ENCODE peak calls at places on chromosomes 6 and 20, in four cellular contexts. B, I, L and M are unnamed samples.

GRCh38 chr6:37111156-37111461 is 58.8 kb upstream of the PIM1 start:
- DNase-seq in B (no peak), I (no peak), L (no peak), M (no peak)

GRCh38 chr20:652611-653109 is 340 bp downstream of the SRXN1 start:
- DNase-seq in B (peak), I (no peak), L (no peak), M (no peak)

GRCh38 chr6:91822581-91822980 is 1235.7 kb upstream of the MAP3K7 start:
- DNase-seq in B (no peak), I (no peak), L (no peak), M (no peak)

GRCh38 chr20:57070296-57070695 is 196.1 kb downstream of the BMP7 start:
- DNase-seq in B (no peak), I (no peak), L (no peak), M (no peak)

GRCh38 chr6:162613310-162613709 is 114.3 kb downstream of the PRKN start:
- DNase-seq in B (no peak), I (no peak), L (no peak), M (no peak)

GRCh38 chr6:18099501-18099900 is 23.0 kb downstream of the NHLRC1 start:
- DNase-seq in B (no peak), I (no peak), L (no peak), M (no peak)

GRCh38 chr6:142902636-142903053 is 42.3 kb downstream of the HIVEP2 start:
- DNase-seq in B (peak), I (peak), L (peak), M (peak)

GRCh38 chr6:148577687-148578488 is 168.9 kb upstream of the UST start:
- DNase-seq in B (peak), I (peak), L (peak), M (no peak)

GRCh38 chr6:28543671-28544131 is 18.0 kb downstream of the GPX5 start:
- DNase-seq in B (peak), I (no peak), L (no peak), M (no peak)

GRCh38 chr6:145756170-145756662 is 20.9 kb upstream of the EPM2A start:
- DNase-seq in B (no peak), I (no peak), L (no peak), M (no peak)

GRCh38 chr6:33193619-33194018 is 1.4 kb upstream of the COL11A2 start:
- DNase-seq in B (no peak), I (no peak), L (no peak), M (no peak)

GRCh38 chr6:87407896-87408720 is at the start of gene CFAP206:
- DNase-seq in B (peak), I (peak), L (peak), M (peak)

GRCh38 chr20:37649017-37649416 is 44.8 kb upstream of the CTNNBL1 start:
- DNase-seq in B (no peak), I (no peak), L (no peak), M (no peak)

GRCh38 chr6:168514216-168514615 is 73.2 kb downstream of the SMOC2 start:
- DNase-seq in B (no peak), I (no peak), L (no peak), M (no peak)

GRCh38 chr20:40887100-40887499 is 141.5 kb upstream of the TOP1 start:
- DNase-seq in B (no peak), I (peak), L (no peak), M (no peak)

GRCh38 chr6:158978752-158979151 is 21.2 kb downstream of the RSPH3 start:
- DNase-seq in B (no peak), I (no peak), L (no peak), M (no peak)

GRCh38 chr20:62590301-62591121 is 51.8 kb upstream of the SLCO4A1 start:
- DNase-seq in B (peak), I (no peak), L (no peak), M (no peak)

GRCh38 chr6:54920628-54921027 is 74.1 kb downstream of the FAM83B start:
- DNase-seq in B (no peak), I (no peak), L (no peak), M (no peak)

GRCh38 chr6:43674921-43675320 is 12.7 kb downstream of the MRPS18A start:
- DNase-seq in B (no peak), I (no peak), L (no peak), M (no peak)

GRCh38 chr6:24125980-24126379 is at the start of gene NRSN1:
- DNase-seq in B (no peak), I (peak), L (peak), M (no peak)

GRCh38 chr20:46056970-46057855 is 28.2 kb downstream of the SLC12A5 start:
- DNase-seq in B (no peak), I (no peak), L (peak), M (no peak)

GRCh38 chr20:63819224-63819917 is 11.7 kb downstream of the ZBTB46 start:
- DNase-seq in B (peak), I (peak), L (peak), M (no peak)

GRCh38 chr6:108423982-108424695 is 129.3 kb downstream of the AFG1L start:
- DNase-seq in B (no peak), I (no peak), L (no peak), M (no peak)

GRCh38 chr20:62172666-62173065 is 10.2 kb upstream of the MTG2 start:
- DNase-seq in B (no peak), I (no peak), L (no peak), M (no peak)

GRCh38 chr6:17478223-17478907 is 85.0 kb downstream of the CAP2 start:
- DNase-seq in B (no peak), I (no peak), L (no peak), M (no peak)

GRCh38 chr20:35311409-35311808 is 19.2 kb upstream of the FAM83C start:
- DNase-seq in B (peak), I (no peak), L (peak), M (no peak)

GRCh38 chr6:16982827-16983226 is 119.0 kb upstream of the STMND1 start:
- DNase-seq in B (no peak), I (no peak), L (no peak), M (peak)

GRCh38 chr20:38751360-38751976 is 3.2 kb downstream of the ACTR5 start:
- DNase-seq in B (peak), I (peak), L (peak), M (no peak)

GRCh38 chr20:20820780-20821495 is 108.5 kb upstream of the RALGAPA2 start:
- DNase-seq in B (no peak), I (no peak), L (no peak), M (no peak)

GRCh38 chr6:124131259-124131658 is 327.6 kb downstream of the NKAIN2 start:
- DNase-seq in B (no peak), I (peak), L (no peak), M (no peak)

GRCh38 chr20:19960745-19961144 is 56.4 kb upstream of the NAA20 start:
- DNase-seq in B (no peak), I (no peak), L (no peak), M (no peak)

GRCh38 chr6:149967591-149967990 is 3.8 kb downstream of the ULBP1 start:
- DNase-seq in B (no peak), I (no peak), L (no peak), M (no peak)

GRCh38 chr20:17898548-17898994 is 70.0 kb downstream of the SNX5 start:
- DNase-seq in B (peak), I (peak), L (peak), M (no peak)

GRCh38 chr20:35207950-35208611 is 18.4 kb upstream of the MMP24 start:
- DNase-seq in B (peak), I (peak), L (peak), M (peak)

GRCh38 chr6:100549406-100550167 is 84.9 kb upstream of the SIM1 start:
- DNase-seq in B (no peak), I (no peak), L (no peak), M (no peak)

GRCh38 chr6:117494283-117494682 is 11.8 kb downstream of the DCBLD1 start:
- DNase-seq in B (no peak), I (no peak), L (no peak), M (no peak)
- TF ChIP-seq ESRRA in B (no peak), I (no peak), L (no peak), M (no peak)

DNA sequence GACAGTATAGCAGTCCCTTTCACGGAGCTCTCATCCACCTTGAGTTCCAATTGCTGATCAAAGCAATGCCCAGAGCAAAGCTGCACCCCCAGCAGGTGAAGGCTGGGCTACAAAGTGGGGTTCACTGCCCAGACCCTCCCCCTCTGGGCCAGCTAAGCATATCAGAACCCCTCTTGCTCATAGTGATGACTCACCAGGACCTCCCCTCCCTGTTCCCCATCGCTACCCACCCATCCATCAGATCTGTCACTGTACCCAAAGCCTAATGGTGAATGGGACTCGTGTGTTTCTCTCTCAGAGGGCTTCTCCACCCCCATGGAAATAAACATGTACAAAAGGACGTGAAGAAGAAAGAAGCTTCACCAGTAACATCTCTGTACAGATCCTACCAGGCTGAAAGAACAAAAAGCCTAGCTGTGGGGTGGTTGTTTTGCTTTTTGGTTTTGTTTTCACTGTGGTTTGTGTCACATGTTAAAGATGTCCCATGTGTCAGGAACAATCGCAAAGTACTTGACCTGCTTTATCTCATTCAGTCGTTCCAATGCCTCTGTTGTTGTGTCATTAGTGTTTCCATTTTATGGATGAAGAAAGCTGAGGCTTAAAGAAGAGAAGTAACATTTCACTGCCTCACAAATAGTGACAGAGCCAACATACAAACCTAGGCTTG is 518.5 kb downstream of the CD83 start:
- DNase-seq in B (no peak), I (no peak), L (no peak), M (peak)
- TF ChIP-seq JUNB in B (no peak), I (no peak), L (no peak), M (no peak)

GRCh38 chr20:1897965-1898464 is 2.8 kb downstream of the SIRPA start:
- DNase-seq in B (no peak), I (no peak), L (no peak), M (peak)
- TF ChIP-seq ESRRA in B (no peak), I (no peak), L (no peak), M (no peak)

DNA sequence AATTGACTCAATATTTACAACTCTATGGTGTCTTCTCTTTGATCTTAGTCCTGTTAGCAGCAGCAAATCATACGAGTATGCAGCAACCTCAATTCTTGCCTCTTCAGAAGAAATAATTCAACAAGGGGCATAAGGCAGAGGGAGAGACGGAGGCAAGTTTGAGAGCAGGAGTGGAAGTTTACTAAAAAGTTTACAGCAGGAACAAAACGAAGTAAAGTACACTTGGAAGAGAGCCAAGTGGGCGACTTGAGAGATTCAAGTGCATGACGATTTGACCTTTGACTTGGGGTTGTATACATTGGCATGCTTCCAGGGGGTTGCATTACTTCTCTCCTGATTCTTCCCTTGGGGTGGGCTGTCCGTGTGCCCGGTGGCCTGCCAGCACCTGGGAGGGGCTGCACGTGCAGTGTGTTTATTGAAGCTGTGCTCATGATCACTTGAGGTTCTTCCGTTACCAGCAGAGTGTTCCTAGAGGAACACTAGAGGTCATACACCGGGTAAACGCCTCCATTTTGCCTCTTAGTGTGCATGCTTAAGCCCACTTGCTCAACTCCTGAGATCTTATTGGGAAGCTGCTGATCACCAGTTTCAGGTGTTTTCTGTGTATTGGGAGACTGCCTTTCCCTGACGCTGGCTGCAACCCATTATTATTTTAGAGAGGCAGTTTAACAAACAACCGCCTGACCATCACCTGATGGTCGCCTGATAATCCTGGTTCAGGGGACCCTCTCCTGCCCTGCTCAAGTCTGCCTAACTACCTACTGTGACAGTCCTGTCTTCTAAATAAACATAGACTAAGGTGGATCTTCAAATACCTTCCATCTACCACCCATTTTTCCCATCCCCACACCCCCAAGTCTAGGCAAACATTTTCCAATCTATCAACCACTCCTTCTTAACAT is 172.4 kb upstream of the MYLIP start:
- DNase-seq in B (peak), I (peak), L (no peak), M (no peak)
- TF ChIP-seq JUNB in B (no peak), I (no peak), L (no peak), M (no peak)

GRCh38 chr6:154468760-154469159 is 41.7 kb downstream of the CNKSR3 start:
- DNase-seq in B (no peak), I (no peak), L (no peak), M (no peak)

GRCh38 chr6:154466971-154467679 is 43.4 kb downstream of the CNKSR3 start:
- DNase-seq in B (no peak), I (no peak), L (no peak), M (no peak)

GRCh38 chr6:154469306-154469935 is 41.1 kb downstream of the CNKSR3 start:
- DNase-seq in B (no peak), I (no peak), L (no peak), M (no peak)

GRCh38 chr6:154474636-154475428 is 35.7 kb downstream of the CNKSR3 start:
- DNase-seq in B (peak), I (no peak), L (no peak), M (no peak)

GRCh38 chr6:154471609-154472362 is 38.7 kb downstream of the CNKSR3 start:
- DNase-seq in B (no peak), I (no peak), L (no peak), M (no peak)
- TF ChIP-seq ESRRA in B (no peak), I (no peak), L (no peak), M (no peak)

GRCh38 chr20:53652859-53653520 is 59.4 kb upstream of the ZNF217 start:
- DNase-seq in B (no peak), I (no peak), L (no peak), M (no peak)
- TF ChIP-seq JUNB in B (no peak), I (no peak), L (no peak), M (no peak)

GRCh38 chr6:73177221-73177944 is 47.9 kb downstream of the KHDC1L start:
- DNase-seq in B (no peak), I (no peak), L (no peak), M (peak)

GRCh38 chr6:73180718-73181619 is 44.3 kb downstream of the KHDC1L start:
- DNase-seq in B (peak), I (peak), L (peak), M (peak)

GRCh38 chr6:73176057-73176456 is 49.2 kb downstream of the KHDC1L start:
- DNase-seq in B (no peak), I (no peak), L (no peak), M (no peak)

GRCh38 chr6:73182021-73182607 is 43.2 kb downstream of the KHDC1L start:
- DNase-seq in B (no peak), I (no peak), L (no peak), M (no peak)

GRCh38 chr6:73180076-73180717 is 45.1 kb downstream of the KHDC1L start:
- DNase-seq in B (no peak), I (no peak), L (no peak), M (no peak)
- TF ChIP-seq ESRRA in B (no peak), I (no peak), L (no peak), M (no peak)

DNA sequence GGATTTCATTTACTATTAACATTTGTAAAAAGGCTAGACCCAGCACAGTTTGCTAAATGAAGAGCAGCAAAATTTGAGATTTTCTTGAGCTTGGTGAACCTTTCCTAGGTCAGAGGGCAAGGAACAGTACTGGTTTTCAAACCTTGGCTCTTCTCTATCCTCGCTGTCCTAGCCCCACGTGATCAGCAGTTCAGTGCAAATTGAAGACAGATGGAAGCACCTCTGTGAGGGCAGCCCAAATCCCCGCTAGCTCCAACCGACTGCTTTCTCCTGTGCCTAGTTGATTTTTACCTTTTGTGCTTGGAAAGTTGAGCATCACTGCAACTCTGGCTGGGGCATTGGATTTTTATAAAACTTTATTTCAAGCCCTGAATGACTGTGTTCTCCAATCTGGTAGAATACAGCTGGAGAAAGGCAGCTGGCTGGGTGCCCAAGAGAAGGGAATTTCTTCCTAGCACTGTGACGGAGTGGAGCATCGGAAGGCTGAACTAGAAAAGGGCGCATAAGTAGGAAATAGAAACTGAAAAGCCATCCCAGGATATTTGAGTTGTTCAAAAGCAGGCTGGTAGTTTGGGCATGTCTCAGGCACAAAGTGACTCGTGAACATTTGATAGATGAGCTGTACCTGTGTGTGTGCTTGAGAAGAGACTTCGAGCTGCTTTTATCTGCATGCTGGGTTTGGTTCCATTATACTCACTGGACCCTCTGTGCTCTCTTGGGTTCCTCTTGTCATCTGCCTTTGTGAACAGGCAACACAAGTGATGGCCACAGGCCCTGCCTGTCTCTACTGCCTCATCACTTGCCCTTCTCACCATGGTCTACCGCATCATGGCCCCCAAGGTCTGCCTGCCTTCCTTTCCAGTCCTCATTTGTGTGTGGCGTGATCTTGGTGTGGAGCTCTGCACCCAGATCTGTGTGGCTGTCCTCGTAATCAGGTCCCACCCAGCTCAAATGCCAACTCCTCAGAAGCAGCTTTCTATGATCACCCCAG is 2.3 kb downstream of the RNF114 start:
- DNase-seq in B (no peak), I (no peak), L (no peak), M (no peak)
- TF ChIP-seq JUNB in B (no peak), I (no peak), L (no peak), M (no peak)

DNA sequence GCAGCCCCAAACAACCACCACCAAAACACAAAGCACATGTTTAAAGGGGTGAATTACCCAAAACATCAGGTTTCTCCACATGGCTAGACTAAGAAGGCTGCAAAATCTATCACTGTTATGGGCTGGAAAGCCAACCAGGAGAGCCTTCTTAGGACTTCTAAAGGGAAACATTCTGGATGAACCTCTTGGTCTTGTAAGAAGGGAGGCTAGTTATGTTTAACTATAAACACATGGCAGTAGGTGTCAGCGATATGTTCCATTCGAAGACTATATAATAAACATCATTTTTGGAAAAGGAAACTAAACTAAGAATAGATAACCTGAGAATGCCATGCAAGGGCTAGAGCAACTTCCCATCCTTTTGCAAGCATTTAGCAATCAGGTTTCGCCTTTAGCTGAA is 141.5 kb downstream of the BACH2 start:
- DNase-seq in B (no peak), I (no peak), L (no peak), M (no peak)
- TF ChIP-seq ESRRA in B (no peak), I (no peak), L (no peak), M (no peak)